ENCODE peak calls at places on chromosomes 3 and 15, in four cellular contexts. E is HepG2, O is nephron progenitor cell, L is body of pancreas. F is an unnamed sample.

GRCh38 chr3:140863481-140864084 is 78.1 kb upstream of the SLC25A36 start:
- DNase-seq in E (peak), O (peak), L (peak), F (peak)

GRCh38 chr3:52405601-52406115 is 39.2 kb downstream of the SEMA3G start:
- DNase-seq in E (no peak), O (no peak), L (no peak), F (no peak)

GRCh38 chr15:26771168-26771916 is 1.5 kb downstream of the GABRB3 start:
- DNase-seq in E (peak), O (peak), L (peak), F (no peak)

GRCh38 chr15:73482184-73482583 is 39.2 kb downstream of the REC114 start:
- DNase-seq in E (no peak), O (no peak), L (no peak), F (no peak)

GRCh38 chr15:79283252-79284048 is 928 bp downstream of the ANKRD34C start:
- DNase-seq in E (no peak), O (peak), L (peak), F (peak)

GRCh38 chr15:61459785-61460707 is 230.9 kb upstream of the RORA start:
- DNase-seq in E (peak), O (no peak), L (no peak), F (no peak)

GRCh38 chr3:197335428-197336132 is 37.2 kb upstream of the DLG1 start:
- DNase-seq in E (no peak), O (peak), L (no peak), F (no peak)

GRCh38 chr3:195914648-195915473 is 6.5 kb upstream of the TNK2 start:
- DNase-seq in E (peak), O (peak), L (peak), F (peak)

GRCh38 chr3:171186383-171186782 is 159.9 kb upstream of the SLC2A2 start:
- DNase-seq in E (no peak), O (no peak), L (no peak), F (no peak)

GRCh38 chr3:48472673-48472922 is 26.1 kb downstream of the ATRIP start:
- DNase-seq in E (no peak), O (no peak), L (no peak), F (no peak)
- TF ChIP-seq CTCF in E (no peak), O (no peak), L (no peak), F (no peak)

GRCh38 chr15:95853350-95853749 is 477.1 kb upstream of the NR2F2 start:
- DNase-seq in E (no peak), O (no peak), L (no peak), F (no peak)

GRCh38 chr15:95845862-95846515 is 484.5 kb upstream of the NR2F2 start:
- DNase-seq in E (no peak), O (peak), L (no peak), F (no peak)

GRCh38 chr15:95848126-95848525 is 482.4 kb upstream of the NR2F2 start:
- DNase-seq in E (no peak), O (no peak), L (no peak), F (no peak)

DNA sequence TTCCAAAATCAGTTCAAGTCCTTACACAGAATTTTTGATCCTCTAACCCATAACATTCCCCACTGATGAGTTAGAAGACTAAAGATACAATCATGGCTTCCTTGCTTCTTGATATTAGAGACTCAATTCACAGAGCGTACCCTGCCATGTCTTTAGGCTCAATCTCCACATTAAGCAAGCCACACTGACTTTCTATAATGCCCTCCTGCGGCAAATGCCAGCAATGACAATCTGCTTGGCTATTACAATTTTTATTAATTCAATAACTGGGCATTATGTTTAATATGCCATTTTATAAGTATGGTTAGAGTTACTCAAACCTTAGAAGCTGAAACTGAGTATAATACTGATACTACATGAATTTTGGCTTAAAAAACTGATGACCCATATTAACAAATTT is 479.7 kb upstream of the NR2F2 start:
- DNase-seq in E (no peak), O (no peak), L (no peak), F (no peak)
- TF ChIP-seq CTCF in E (peak), O (no peak), L (no peak), F (no peak)

DNA sequence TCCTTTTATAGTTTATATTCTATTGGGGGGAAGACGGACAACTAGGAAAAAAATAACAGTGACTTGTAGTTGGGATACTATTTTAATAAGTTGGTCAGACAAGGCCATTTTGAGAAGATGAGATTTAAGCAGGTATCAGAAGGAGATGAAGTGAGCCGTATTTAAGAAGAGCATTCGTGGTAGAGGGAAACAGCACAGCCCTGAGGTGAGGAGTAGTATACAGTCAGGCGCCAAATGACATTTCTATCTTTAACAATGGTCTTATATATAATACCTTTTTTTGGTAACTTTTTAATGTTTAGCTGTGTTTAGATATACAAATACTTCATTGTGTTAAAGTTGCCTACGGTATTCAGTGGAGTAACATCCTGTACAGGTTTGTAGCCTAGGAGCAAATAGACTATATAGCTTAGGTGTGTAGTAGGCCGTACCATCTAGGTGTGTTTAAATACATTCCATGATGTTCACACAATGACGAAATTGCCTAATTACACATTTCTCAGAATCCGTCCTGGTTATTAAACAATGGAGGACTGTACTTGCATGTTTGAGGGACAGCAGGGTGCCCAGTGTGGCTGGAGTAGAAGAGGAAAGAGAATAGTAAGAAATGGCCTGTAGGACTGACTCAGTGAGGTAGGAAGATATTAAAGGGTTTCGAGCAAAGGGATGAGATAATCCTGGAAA is 1.6 kb downstream of the NKTR start:
- DNase-seq in E (peak), O (no peak), L (no peak), F (no peak)
- TF ChIP-seq CTCF in E (peak), O (peak), L (no peak), F (no peak)

GRCh38 chr3:153783804-153784203 is 337.4 kb upstream of the ARHGEF26 start:
- DNase-seq in E (no peak), O (no peak), L (no peak), F (no peak)

GRCh38 chr3:153789380-153789779 is 331.8 kb upstream of the ARHGEF26 start:
- DNase-seq in E (no peak), O (no peak), L (no peak), F (no peak)

GRCh38 chr3:153783106-153783505 is 338.1 kb upstream of the ARHGEF26 start:
- DNase-seq in E (no peak), O (peak), L (no peak), F (no peak)

GRCh38 chr3:153785901-153786300 is 335.3 kb upstream of the ARHGEF26 start:
- DNase-seq in E (no peak), O (no peak), L (no peak), F (no peak)
- TF ChIP-seq CTCF in E (peak), O (no peak), L (no peak), F (no peak)